ENCODE peak calls at places on chromosomes 2 and 18, in six cellular contexts. V is A549, K is HepG2, G is K562, S is endothelial cell of umbilical vein, R is GM12878. L is an unnamed sample.

GRCh38 chr18:59219672-59220163 is at the start of gene GRP:
- DNase-seq in S (no peak), G (no peak), V (no peak), K (no peak), R (no peak), L (no peak)

GRCh38 chr2:3222636-3223035 is 155.0 kb downstream of the EIPR1 start:
- DNase-seq in G (no peak), R (peak), K (no peak), V (no peak), S (no peak), L (no peak)

GRCh38 chr18:11785444-11786055 is 65.7 kb upstream of the CHMP1B start:
- DNase-seq in G (no peak), K (no peak), V (no peak), R (no peak), S (no peak), L (no peak)

GRCh38 chr2:230441188-230441897 is 25.3 kb downstream of the SP100 start:
- DNase-seq in R (peak), G (no peak), V (no peak), S (peak), K (no peak), L (no peak)

GRCh38 chr2:142596334-142597088 is 281.0 kb upstream of the KYNU start:
- DNase-seq in V (no peak), S (no peak), G (no peak), R (no peak), K (peak), L (no peak)

GRCh38 chr2:169462896-169463695 is 16.2 kb upstream of the BBS5 start:
- DNase-seq in R (no peak), K (no peak), V (no peak), G (no peak), S (peak), L (no peak)

GRCh38 chr18:63578357-63578958 is 8.7 kb upstream of the SERPINB13 start:
- DNase-seq in G (peak), S (peak), R (no peak), K (peak), V (no peak), L (peak)

GRCh38 chr2:44623622-44624351 is 262.0 kb downstream of the CAMKMT start:
- DNase-seq in S (no peak), V (no peak), G (no peak), R (no peak), K (no peak), L (no peak)

GRCh38 chr2:54650612-54651011 is 72.8 kb upstream of the EML6 start:
- DNase-seq in V (no peak), R (no peak), G (no peak), K (no peak), S (no peak), L (no peak)

GRCh38 chr2:207121784-207122183 is 44.0 kb downstream of the KLF7 start:
- DNase-seq in R (no peak), K (no peak), S (peak), G (no peak), V (no peak), L (no peak)

GRCh38 chr18:12239426-12239825 is 14.7 kb upstream of the CIDEA start:
- DNase-seq in V (no peak), G (no peak), R (no peak), K (no peak), S (no peak), L (no peak)

GRCh38 chr18:2406544-2406943 is 164.8 kb downstream of the METTL4 start:
- DNase-seq in K (no peak), R (no peak), V (no peak), S (no peak), G (no peak), L (no peak)
- TF ChIP-seq MYC in K (no peak), R (no peak), V (no peak), S (no peak), G (no peak), L (no peak)

GRCh38 chr2:222656544-222657446 is 903 bp upstream of the FARSB start:
- DNase-seq in G (no peak), S (no peak), R (no peak), K (no peak), V (no peak), L (peak)
- TF ChIP-seq MAX in G (no peak), S (no peak), R (no peak), K (no peak), V (no peak), L (no peak)

DNA sequence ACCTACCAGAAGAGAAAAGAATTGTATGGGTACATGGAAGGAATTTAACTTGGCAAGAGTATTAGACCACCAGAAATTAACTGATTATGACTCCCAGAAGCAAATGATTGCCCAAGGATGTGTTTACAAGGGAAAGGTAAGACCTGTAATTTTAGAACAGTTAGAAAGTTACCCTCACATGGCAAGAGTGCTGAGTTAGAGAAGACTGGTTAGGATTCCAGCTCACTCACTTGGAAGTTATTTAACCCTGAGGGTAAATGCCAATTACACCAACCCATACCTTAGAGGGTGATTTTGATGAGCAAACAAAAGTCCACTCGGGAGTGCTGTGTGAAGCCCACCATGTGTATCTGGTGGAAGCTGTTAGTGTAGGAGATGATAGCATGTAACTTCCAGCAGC is 170.2 kb downstream of the TPGS2 start:
- DNase-seq in R (no peak), K (no peak), V (no peak), G (no peak), S (no peak), L (no peak)
- TF ChIP-seq MYC in R (no peak), K (no peak), V (no peak), G (no peak), S (no peak), L (no peak)

GRCh38 chr2:108570416-108570815 is 36.1 kb downstream of the LIMS1 start:
- DNase-seq in G (peak), K (no peak), S (no peak), V (no peak), R (no peak), L (no peak)
- TF ChIP-seq MAX in G (no peak), K (no peak), S (no peak), V (no peak), R (no peak), L (no peak)

DNA sequence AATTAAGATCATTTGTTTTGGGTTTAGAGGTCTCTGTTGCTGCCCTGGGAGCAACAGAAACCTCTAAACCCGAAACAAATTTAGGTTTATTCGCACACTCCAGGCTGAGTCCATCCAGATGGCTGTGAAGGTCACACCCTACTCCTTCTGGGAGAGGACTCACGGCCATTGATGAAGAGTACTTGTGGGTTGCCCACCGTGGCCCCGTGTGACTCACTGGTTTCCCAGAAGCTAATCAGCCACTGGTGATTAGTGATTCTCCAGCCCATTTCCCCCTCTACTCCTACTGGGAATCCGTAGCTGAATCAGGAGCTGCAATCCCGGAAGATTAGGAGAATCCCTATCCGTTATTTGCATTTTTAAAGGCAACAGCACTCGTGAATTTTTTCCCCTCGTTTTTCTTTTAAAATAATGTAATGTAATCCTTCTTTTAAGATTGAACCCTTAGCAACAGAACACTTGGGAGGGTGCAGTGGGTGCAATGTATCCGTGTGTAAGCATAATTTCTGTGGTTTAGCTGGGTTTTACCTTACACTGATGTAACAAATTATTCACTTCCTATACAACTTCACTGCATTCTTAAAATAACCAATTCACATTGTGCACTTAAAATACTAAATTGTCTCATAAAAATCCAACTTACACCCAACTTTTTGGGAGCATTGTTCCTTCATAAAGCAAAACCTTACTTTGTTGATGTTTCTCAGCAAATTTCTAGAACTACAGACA is 27.5 kb upstream of the EPAS1 start:
- DNase-seq in S (peak), R (no peak), V (no peak), G (peak), K (no peak), L (no peak)
- TF ChIP-seq MYC in S (no peak), R (no peak), V (no peak), G (no peak), K (no peak), L (no peak)

GRCh38 chr18:55731594-55732042 is 143.6 kb upstream of the TCF4 start:
- DNase-seq in G (peak), R (no peak), K (no peak), S (no peak), V (no peak), L (no peak)
- TF ChIP-seq MAX in G (no peak), R (no peak), K (no peak), S (no peak), V (no peak), L (no peak)